ENCODE peak calls at places on chromosomes 5 and 9, in four cellular contexts. A, C, O and J are unnamed samples.

GRCh38 chr9:37295796-37296195 is 126.7 kb upstream of the GRHPR start:
- DNase-seq in A (no peak), C (no peak), O (no peak), J (peak; percentile 52)

GRCh38 chr5:112933105-112933504 is 11.1 kb upstream of the REEP5 start:
- DNase-seq in A (no peak), C (no peak), O (no peak), J (no peak)

GRCh38 chr5:103808464-103809106 is 246.0 kb upstream of the NUDT12 start:
- DNase-seq in A (peak; percentile 61), C (peak; percentile 42), O (peak; percentile 48), J (peak; percentile 3)

GRCh38 chr5:78005021-78005785 is 229.1 kb upstream of the TBCA start:
- DNase-seq in A (no peak), C (no peak), O (peak; percentile 47), J (no peak)

GRCh38 chr9:105658351-105658750 is 3.9 kb upstream of the TAL2 start:
- DNase-seq in A (no peak), C (no peak), O (no peak), J (no peak)

GRCh38 chr9:84001621-84002020 is 21.0 kb downstream of the RMI1 start:
- DNase-seq in A (no peak), C (no peak), O (no peak), J (no peak)

GRCh38 chr9:75964431-75964830 is 74.0 kb downstream of the PCSK5 start:
- DNase-seq in A (peak; percentile 28), C (no peak), O (no peak), J (no peak)

GRCh38 chr9:9341203-9341602 is 1271.6 kb downstream of the PTPRD start:
- DNase-seq in A (no peak), C (no peak), O (no peak), J (no peak)

GRCh38 chr9:134602547-134603362 is 38.8 kb upstream of the COL5A1 start:
- DNase-seq in A (peak; percentile 64), C (peak; percentile 65), O (peak; percentile 84), J (no peak)

GRCh38 chr9:36793277-36793676 is 220.6 kb downstream of the MELK start:
- DNase-seq in A (peak; percentile 32), C (no peak), O (no peak), J (peak; percentile 25)

GRCh38 chr9:16197578-16198370 is 644.9 kb downstream of the CCDC171 start:
- DNase-seq in A (no peak), C (no peak), O (no peak), J (no peak)

GRCh38 chr5:132229236-132229635 is 1.6 kb upstream of the P4HA2 start:
- DNase-seq in A (no peak), C (no peak), O (no peak), J (no peak)

GRCh38 chr5:170338933-170339779 is 41.6 kb upstream of the LCP2 start:
- DNase-seq in A (peak; percentile 13), C (no peak), O (no peak), J (peak; percentile 79)

GRCh38 chr5:17794829-17795228 is 160.6 kb downstream of the TAF11L14 start:
- DNase-seq in A (no peak), C (no peak), O (no peak), J (no peak)

GRCh38 chr5:43661102-43661501 is 58.1 kb downstream of the NNT start:
- DNase-seq in A (peak; percentile 35), C (peak; percentile 69), O (no peak), J (peak; percentile 59)

GRCh38 chr9:93464876-93465275 is 11.5 kb upstream of the FAM120AOS start:
- DNase-seq in A (no peak), C (no peak), O (no peak), J (no peak)

GRCh38 chr5:93236807-93237421 is 344.1 kb downstream of the NR2F1-AS1 start:
- DNase-seq in A (no peak), C (no peak), O (no peak), J (no peak)

GRCh38 chr9:92656537-92656925 is 13.4 kb downstream of the IPPK start:
- DNase-seq in A (no peak), C (no peak), O (no peak), J (no peak)

GRCh38 chr9:88387035-88387732 is 1.1 kb upstream of the SPIN1 start:
- DNase-seq in A (peak; percentile 23), C (peak; percentile 73), O (no peak), J (peak; percentile 46)

GRCh38 chr9:88390371-88390990 is 2.2 kb downstream of the SPIN1 start:
- DNase-seq in A (no peak), C (no peak), O (no peak), J (no peak)

GRCh38 chr9:88388886-88389617 is 808 bp downstream of the SPIN1 start:
- DNase-seq in A (peak; percentile 15), C (peak; percentile 79), O (peak; percentile 71), J (peak; percentile 71)

GRCh38 chr9:88387733-88388202 is 476 bp upstream of the SPIN1 start:
- DNase-seq in A (peak; percentile 55), C (peak; percentile 74), O (peak; percentile 57), J (no peak)

DNA sequence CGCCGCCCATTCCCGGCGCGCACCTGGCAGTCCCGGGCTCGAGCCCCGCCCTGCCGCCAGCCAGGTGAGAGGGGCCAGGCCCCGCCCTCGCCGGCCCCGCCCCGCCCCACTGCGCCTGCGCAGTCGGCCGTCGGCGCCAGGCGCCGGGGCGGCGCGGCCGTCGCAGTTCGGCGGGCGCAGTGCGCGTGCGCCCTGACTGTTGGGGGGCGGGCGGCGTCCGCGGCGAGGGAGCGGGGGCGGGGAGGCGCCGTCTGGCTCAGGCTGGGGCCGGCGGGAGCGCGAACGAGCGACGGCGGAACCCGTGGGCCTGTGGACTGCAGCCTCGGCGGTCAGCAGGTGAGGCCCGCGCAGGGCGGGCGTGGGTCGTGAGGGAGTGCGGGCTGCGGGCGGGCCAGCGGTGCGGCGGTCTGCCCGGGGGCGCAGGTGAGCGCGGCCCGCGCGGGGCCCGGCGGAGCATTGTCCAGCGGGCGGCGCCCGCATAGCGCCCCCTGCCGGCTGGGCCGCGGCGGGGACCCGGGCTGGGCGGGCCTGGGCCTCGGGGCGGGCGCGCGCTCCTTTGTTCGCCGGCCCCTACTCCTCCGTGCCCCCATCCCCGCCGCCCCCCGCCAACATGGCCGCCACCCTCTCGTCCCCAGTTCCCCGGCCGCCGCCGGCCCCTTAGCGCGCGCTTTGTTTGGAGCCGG is at the start of gene SPIN1:
- DNase-seq in A (peak; percentile 35), C (peak; percentile 82), O (peak; percentile 66), J (peak; percentile 90)
- TF ChIP-seq POLR2A in A (no peak), C (peak; percentile 76), O (peak; percentile 81), J (no peak)

GRCh38 chr5:58674070-58674469 is 91.2 kb downstream of the RAB3C start:
- DNase-seq in A (no peak), C (no peak), O (no peak), J (no peak)
- TF ChIP-seq POLR2A in A (no peak), C (no peak), O (no peak), J (no peak)

GRCh38 chr9:99511723-99512122 is 289.6 kb downstream of the SEC61B start:
- DNase-seq in A (no peak), C (no peak), O (no peak), J (no peak)

GRCh38 chr9:99516657-99517049 is 294.6 kb downstream of the SEC61B start:
- DNase-seq in A (no peak), C (no peak), O (no peak), J (no peak)

GRCh38 chr9:99515087-99515486 is 293.0 kb downstream of the SEC61B start:
- DNase-seq in A (no peak), C (no peak), O (no peak), J (no peak)

GRCh38 chr9:99513441-99514112 is 291.5 kb downstream of the SEC61B start:
- DNase-seq in A (no peak), C (no peak), O (no peak), J (no peak)

GRCh38 chr9:99515874-99516656 is 294.0 kb downstream of the SEC61B start:
- DNase-seq in A (no peak), C (no peak), O (no peak), J (no peak)
- TF ChIP-seq POLR2A in A (no peak), C (no peak), O (no peak), J (no peak)

GRCh38 chr9:21801683-21802417 is 586 bp upstream of the MTAP start:
- DNase-seq in A (peak; percentile 82), C (peak; percentile 79), O (peak; percentile 9), J (peak; percentile 48)
- TF ChIP-seq POLR2A in A (peak; percentile 19), C (peak; percentile 27), O (no peak), J (no peak)

GRCh38 chr9:98256632-98257218 is 1.3 kb upstream of the TBC1D2 start:
- DNase-seq in A (no peak), C (peak; percentile 31), O (no peak), J (peak; percentile 58)
- TF ChIP-seq POLR2A in A (no peak), C (no peak), O (no peak), J (no peak)

DNA sequence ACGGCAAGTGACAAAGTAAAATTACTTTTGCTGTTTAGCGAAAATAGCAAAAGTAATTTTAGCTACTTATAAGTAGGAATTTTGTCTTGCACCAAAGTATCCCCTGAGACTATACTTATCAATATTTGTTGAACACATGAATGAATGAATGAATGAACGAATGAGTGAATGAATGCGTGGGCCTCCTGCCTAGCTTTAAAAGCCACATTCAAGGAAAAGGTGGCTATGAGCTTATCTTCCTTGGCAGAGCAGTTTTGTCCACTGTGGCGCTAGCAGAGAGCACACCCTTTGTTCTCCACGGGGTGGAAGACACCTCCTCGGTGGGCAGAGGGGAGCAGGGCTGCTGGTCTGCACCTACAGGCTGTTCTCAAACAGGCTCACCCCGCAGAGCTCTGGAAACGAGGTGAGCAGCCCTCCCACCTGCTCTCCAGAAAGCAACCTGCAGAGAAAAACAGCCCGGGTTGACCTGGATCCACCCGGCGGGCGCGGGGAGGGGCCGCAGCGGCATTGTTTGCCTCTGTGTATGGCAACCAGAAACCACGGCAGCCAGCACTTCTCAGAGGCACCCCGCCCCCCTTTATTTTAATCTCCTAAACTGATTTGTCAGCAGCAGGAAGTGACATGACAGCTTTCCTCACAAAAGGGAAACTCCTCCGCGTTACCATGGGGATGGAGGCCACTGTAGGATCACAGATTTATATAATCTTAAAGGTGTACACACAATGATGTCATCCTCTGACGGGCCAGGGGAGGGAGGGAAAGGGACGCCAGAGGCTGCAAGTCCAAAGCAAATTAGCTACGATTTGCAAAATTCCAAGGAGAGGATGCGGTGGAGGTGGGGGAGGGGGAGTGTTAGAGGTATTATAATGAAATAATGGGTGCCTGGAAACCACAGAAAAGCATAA is 5.9 kb downstream of the DUSP1 start:
- DNase-seq in A (peak; percentile 98), C (peak; percentile 98), O (peak; percentile 99), J (peak; percentile 92)
- TF ChIP-seq POLR2A in A (peak; percentile 30), C (peak; percentile 46), O (peak; percentile 16), J (no peak)

DNA sequence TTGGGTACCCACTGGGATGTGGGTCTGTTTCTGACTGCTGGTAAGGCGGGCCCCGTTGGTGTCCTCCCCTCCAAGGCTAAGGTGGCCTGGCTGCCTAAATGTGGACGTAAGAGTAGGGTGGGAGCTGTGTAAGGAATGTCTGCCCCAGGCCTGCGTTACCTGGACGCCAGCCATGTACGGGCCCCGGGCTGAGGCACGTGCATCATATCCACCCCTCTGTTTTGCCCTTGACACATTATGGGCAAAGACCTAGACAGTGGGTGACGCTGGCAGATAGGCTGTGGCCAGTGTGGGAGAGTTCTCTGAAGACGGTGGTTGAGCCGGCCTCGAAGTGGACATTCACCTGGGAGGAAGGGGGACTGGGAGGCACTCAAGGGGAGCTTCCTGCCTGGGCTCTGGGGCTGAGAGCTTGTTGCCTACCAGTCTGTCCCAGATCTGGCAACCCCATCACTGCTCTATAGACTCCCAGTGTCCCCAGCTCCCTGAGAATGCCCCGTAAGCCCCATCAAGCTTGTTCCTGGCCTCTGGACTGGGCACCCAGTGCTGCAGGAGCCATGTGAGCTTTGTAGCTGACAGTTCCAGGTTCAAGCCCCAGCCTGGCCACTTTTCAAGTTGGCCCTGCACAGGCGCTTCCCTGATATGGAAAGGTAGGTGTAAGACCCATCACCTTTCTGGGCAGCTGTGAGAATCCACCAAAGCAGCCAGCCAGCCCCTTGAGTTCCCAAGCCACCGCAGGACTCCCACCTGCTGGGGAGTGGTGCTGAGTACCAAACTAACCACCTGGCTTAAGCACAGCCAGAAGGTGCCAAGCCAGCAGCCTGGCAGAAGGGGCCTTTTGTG is 3.2 kb upstream of the PRR7 start:
- DNase-seq in A (no peak), C (no peak), O (no peak), J (no peak)
- TF ChIP-seq POLR2A in A (no peak), C (no peak), O (no peak), J (no peak)